ENCODE peak calls at places on chromosomes 7 and 10, in five cellular contexts. U, X, T, H and L are unnamed samples.

GRCh38 chr10:56469482-56469881 is 108.4 kb upstream of the ZWINT start:
- DNase-seq in U (no peak), X (no peak), T (no peak), H (no peak), L (no peak)

GRCh38 chr7:17301491-17302101 is 3.1 kb downstream of the AHR start:
- DNase-seq in U (peak), X (peak), T (no peak), H (no peak), L (peak)

GRCh38 chr7:44796034-44796503 is 412 bp upstream of the PPIA start:
- DNase-seq in U (peak), X (no peak), T (no peak), H (peak), L (no peak)

GRCh38 chr7:108488902-108489538 is 32.8 kb upstream of the NRCAM start:
- DNase-seq in U (peak), X (no peak), T (no peak), H (no peak), L (no peak)

GRCh38 chr7:149144996-149145850 is 2.0 kb upstream of the ZNF398 start:
- DNase-seq in U (no peak), X (no peak), T (no peak), H (no peak), L (no peak)

GRCh38 chr10:33333260-33334169 is 952 bp downstream of the NRP1 start:
- DNase-seq in U (no peak), X (no peak), T (no peak), H (no peak), L (no peak)

GRCh38 chr10:42977032-42977416 is 99.8 kb upstream of the RET start:
- DNase-seq in U (no peak), X (no peak), T (no peak), H (no peak), L (no peak)

GRCh38 chr7:91046322-91047088 is 217.7 kb upstream of the FZD1 start:
- DNase-seq in U (peak), X (no peak), T (no peak), H (no peak), L (no peak)

GRCh38 chr7:30503273-30504212 is 1.1 kb downstream of the GGCT start:
- DNase-seq in U (peak), X (no peak), T (no peak), H (no peak), L (no peak)

GRCh38 chr10:6144609-6145413 is 56.0 kb downstream of the RBM17 start:
- DNase-seq in U (peak), X (peak), T (peak), H (peak), L (peak)